ENCODE peak calls at places on chromosomes 2 and 18, in five cellular contexts. Z is cerebellum, P is cardiac septum, K is mesendoderm, A is T-helper 17 cell. F is an unnamed sample.

GRCh38 chr2:24304098-24304497 is 56.2 kb downstream of the ITSN2 start:
- DNase-seq in Z (no peak), P (peak), K (no peak), A (no peak), F (peak)

GRCh38 chr18:61838521-61838920 is 54.3 kb downstream of the RNF152 start:
- DNase-seq in Z (no peak), P (no peak), K (peak), A (no peak), F (no peak)

GRCh38 chr2:37506407-37507068 is 162.1 kb downstream of the QPCT start:
- DNase-seq in Z (no peak), P (no peak), K (peak), A (no peak), F (no peak)

GRCh38 chr2:223528036-223528435 is 74.1 kb downstream of the SCG2 start:
- DNase-seq in Z (no peak), P (no peak), K (no peak), A (no peak), F (no peak)

GRCh38 chr2:72011791-72012190 is 135.9 kb downstream of the CYP26B1 start:
- DNase-seq in Z (no peak), P (no peak), K (no peak), A (no peak), F (peak)

GRCh38 chr2:21118302-21118920 is 5.4 kb upstream of the TDRD15 start:
- DNase-seq in Z (peak), P (no peak), K (peak), A (no peak), F (peak)

GRCh38 chr2:201860541-201861154 is 54.3 kb downstream of the CDK15 start:
- DNase-seq in Z (peak), P (no peak), K (peak), A (peak), F (peak)

GRCh38 chr2:66766582-66766981 is 331.7 kb downstream of the MEIS1 start:
- DNase-seq in Z (no peak), P (no peak), K (no peak), A (no peak), F (no peak)

GRCh38 chr18:79756826-79757225 is 40.9 kb upstream of the KCNG2 start:
- DNase-seq in Z (no peak), P (peak), K (no peak), A (no peak), F (no peak)

GRCh38 chr2:113886479-113887383 is 3.2 kb upstream of the ACTR3 start:
- DNase-seq in Z (no peak), P (peak), K (no peak), A (no peak), F (no peak)

GRCh38 chr2:239151201-239152131 is 249.4 kb downstream of the HDAC4 start:
- DNase-seq in Z (no peak), P (peak), K (no peak), A (no peak), F (peak)

GRCh38 chr2:39913648-39914456 is 134.8 kb upstream of the THUMPD2 start:
- DNase-seq in Z (peak), P (no peak), K (peak), A (no peak), F (no peak)

GRCh38 chr2:8634466-8635172 is 47.2 kb upstream of the ID2 start:
- DNase-seq in Z (no peak), P (peak), K (no peak), A (no peak), F (no peak)

GRCh38 chr2:21431078-21431477 is 307.3 kb downstream of the TDRD15 start:
- DNase-seq in Z (no peak), P (no peak), K (no peak), A (no peak), F (no peak)

GRCh38 chr2:216107760-216108159 is 1.4 kb upstream of the XRCC5 start:
- DNase-seq in Z (no peak), P (no peak), K (peak), A (no peak), F (no peak)

GRCh38 chr2:143000599-143000998 is 123.1 kb downstream of the KYNU start:
- DNase-seq in Z (no peak), P (no peak), K (peak), A (no peak), F (no peak)

GRCh38 chr2:1448009-1448408 is 34.7 kb downstream of the TPO start:
- DNase-seq in Z (no peak), P (no peak), K (no peak), A (no peak), F (no peak)

GRCh38 chr2:112092286-112093041 is 37.4 kb downstream of the TMEM87B start:
- DNase-seq in Z (no peak), P (no peak), K (peak), A (no peak), F (no peak)

GRCh38 chr2:7450188-7451156 is 533.3 kb downstream of the RNF144A start:
- DNase-seq in Z (no peak), P (no peak), K (no peak), A (no peak), F (no peak)

GRCh38 chr2:118310016-118310877 is 222.0 kb downstream of the INSIG2 start:
- DNase-seq in Z (no peak), P (no peak), K (peak), A (peak), F (no peak)

GRCh38 chr2:168328421-168328820 is 81.0 kb upstream of the STK39 start:
- DNase-seq in Z (no peak), P (no peak), K (peak), A (no peak), F (no peak)

GRCh38 chr2:231183851-231184250 is 14.6 kb upstream of the ARMC9 start:
- DNase-seq in Z (no peak), P (no peak), K (no peak), A (no peak), F (no peak)

GRCh38 chr18:37315935-37316334 is 249.7 kb downstream of the CELF4 start:
- DNase-seq in Z (no peak), P (no peak), K (no peak), A (no peak), F (no peak)

GRCh38 chr2:85273732-85274731 is 53.8 kb downstream of the TGOLN2 start:
- DNase-seq in Z (no peak), P (no peak), K (peak), A (no peak), F (no peak)

GRCh38 chr18:10304853-10305252 is 149.6 kb upstream of the APCDD1 start:
- DNase-seq in Z (no peak), P (peak), K (no peak), A (no peak), F (no peak)

GRCh38 chr2:186423481-186423880 is 62.6 kb upstream of the ZC3H15 start:
- DNase-seq in Z (no peak), P (no peak), K (no peak), A (no peak), F (no peak)

GRCh38 chr2:8511868-8512612 is 169.8 kb upstream of the ID2 start:
- DNase-seq in Z (no peak), P (peak), K (no peak), A (no peak), F (no peak)

GRCh38 chr2:242020196-242021004 is 150.9 kb downstream of the RTP5 start:
- DNase-seq in Z (no peak), P (peak), K (no peak), A (no peak), F (peak)

GRCh38 chr2:96138146-96139145 is at the start of gene ASTL:
- DNase-seq in Z (no peak), P (no peak), K (peak), A (peak), F (no peak)